ENCODE peak calls at places on chromosomes 2 and 18, in six cellular contexts. X is WTC11, L is coronary artery, N is AG09319, B is endodermal cell, K is omental fat pad. T is an unnamed sample.

GRCh38 chr2:128433911-128434550 is 115.4 kb upstream of the HS6ST1 start:
- DNase-seq in N (no peak), L (peak; percentile 38), K (no peak), B (peak; percentile 31), X (no peak), T (no peak)

GRCh38 chr18:61001138-61001537 is 332.1 kb upstream of the CDH20 start:
- DNase-seq in N (no peak), X (no peak), K (no peak), B (no peak), L (no peak), T (peak; percentile 62)

GRCh38 chr2:176297067-176297466 is 27.8 kb downstream of the MTX2 start:
- DNase-seq in B (no peak), L (no peak), K (no peak), X (no peak), N (no peak), T (no peak)

GRCh38 chr2:12318427-12319057 is 398.2 kb upstream of the TRIB2 start:
- DNase-seq in B (no peak), N (peak; percentile 5), L (no peak), K (no peak), X (no peak), T (no peak)

GRCh38 chr18:48229445-48230052 is 179.6 kb downstream of the ZBTB7C start:
- DNase-seq in L (no peak), B (peak; percentile 67), X (peak; percentile 28), K (no peak), N (no peak), T (peak; percentile 62)

GRCh38 chr2:127293758-127294562 is at the start of gene ERCC3:
- DNase-seq in B (peak; percentile 95), N (peak; percentile 22), K (peak; percentile 73), L (peak; percentile 84), X (peak; percentile 81), T (peak; percentile 99)

GRCh38 chr2:7191927-7192326 is 274.7 kb downstream of the RNF144A start:
- DNase-seq in N (peak; percentile 12), X (no peak), K (no peak), L (no peak), B (no peak), T (no peak)

GRCh38 chr2:67400560-67401464 is 3.7 kb downstream of the ETAA1 start:
- DNase-seq in K (no peak), L (no peak), B (no peak), N (no peak), X (no peak), T (peak; percentile 25)

GRCh38 chr18:8424481-8424880 is 184.8 kb upstream of the RAB12 start:
- DNase-seq in L (no peak), N (no peak), B (peak; percentile 76), X (no peak), K (no peak), T (no peak)

GRCh38 chr2:206463685-206464084 is 20.4 kb downstream of the ADAM23 start:
- DNase-seq in N (no peak), X (no peak), B (no peak), K (no peak), L (no peak), T (no peak)

GRCh38 chr2:98615481-98615880 is 7.1 kb downstream of the UNC50 start:
- DNase-seq in L (no peak), K (no peak), X (peak; percentile 15), N (no peak), B (peak; percentile 67), T (no peak)

GRCh38 chr2:149732001-149732685 is 144.6 kb upstream of the MMADHC start:
- DNase-seq in B (no peak), N (no peak), L (no peak), X (no peak), K (no peak), T (peak; percentile 62)

GRCh38 chr18:41226186-41226585 is 728.8 kb upstream of the PIK3C3 start:
- DNase-seq in L (no peak), B (no peak), K (no peak), N (no peak), X (no peak), T (no peak)

GRCh38 chr2:197499594-197500502 is at the start of the genes HSPD1 and HSPE1:
- DNase-seq in L (peak; percentile 99), B (peak; percentile 99), X (peak; percentile 96), K (peak; percentile 96), N (peak; percentile 98), T (peak; percentile 98)

GRCh38 chr2:152486048-152486736 is 151.2 kb downstream of the FMNL2 start:
- DNase-seq in L (no peak), B (no peak), X (no peak), N (no peak), K (no peak), T (no peak)

GRCh38 chr2:39007875-39008504 is 112.9 kb downstream of the SOS1 start:
- DNase-seq in N (no peak), B (peak; percentile 55), L (no peak), X (no peak), K (no peak), T (no peak)
- TF ChIP-seq CTCF in N (no peak), B (peak; percentile 31), L (no peak), X (no peak), K (no peak), T (no peak)

DNA sequence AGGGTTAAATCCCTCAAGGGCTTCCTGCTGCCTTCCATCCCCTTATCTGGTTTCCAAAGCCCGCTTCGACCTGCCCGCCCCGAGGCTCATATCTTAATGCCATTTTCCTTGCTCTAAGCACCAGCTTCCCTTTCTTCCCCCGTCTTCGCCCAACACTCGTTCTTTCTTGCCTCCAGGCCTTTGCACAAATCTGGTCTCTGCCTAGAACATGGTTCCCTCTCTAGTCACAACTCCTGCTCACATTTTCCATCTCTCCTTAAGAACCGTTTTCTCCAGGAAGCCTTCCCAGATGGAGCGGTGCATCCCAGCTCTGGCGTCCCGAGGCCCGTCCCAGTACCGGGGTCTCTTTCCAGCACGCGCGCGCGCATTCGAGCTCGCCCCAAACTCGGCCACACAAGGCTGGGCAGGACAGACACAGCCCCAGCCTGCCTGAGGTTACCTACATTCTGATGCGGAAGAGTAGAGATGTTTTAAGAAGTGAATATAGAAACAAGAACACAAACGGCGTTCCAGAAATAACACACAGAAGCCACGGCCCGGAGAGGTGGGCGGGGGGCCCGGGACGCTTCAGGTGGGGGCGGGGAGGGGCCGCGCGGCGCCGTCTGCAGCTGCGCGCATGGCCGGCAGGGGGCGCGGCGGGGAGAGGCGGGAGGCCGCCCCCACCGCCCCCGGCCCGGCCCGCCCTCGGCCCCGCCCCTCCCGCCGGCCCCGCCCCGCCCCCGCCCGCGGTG is at the start of gene DGKD:
- DNase-seq in X (peak; percentile 65), L (no peak), N (peak; percentile 2), K (no peak), B (peak; percentile 86), T (peak; percentile 99)
- TF ChIP-seq CTCF in X (no peak), L (peak; percentile 53), N (peak; percentile 21), K (no peak), B (peak; percentile 53), T (no peak)

GRCh38 chr18:34225218-34225553 is 473 bp upstream of the NOL4 start:
- DNase-seq in X (no peak), K (no peak), L (no peak), N (no peak), B (no peak), T (no peak)
- TF ChIP-seq CTCF in X (no peak), K (no peak), L (peak; percentile 12), N (no peak), B (no peak), T (no peak)

GRCh38 chr2:210461401-210461800 is 15.2 kb downstream of the LANCL1 start:
- DNase-seq in L (no peak), X (no peak), N (no peak), K (no peak), B (no peak), T (no peak)

GRCh38 chr2:210460863-210461227 is 15.7 kb downstream of the LANCL1 start:
- DNase-seq in X (no peak), L (no peak), N (no peak), B (no peak), K (no peak), T (no peak)

GRCh38 chr2:210459407-210459806 is 17.2 kb downstream of the LANCL1 start:
- DNase-seq in L (no peak), B (no peak), X (no peak), K (no peak), N (no peak), T (no peak)

GRCh38 chr2:210458395-210458794 is 18.2 kb downstream of the LANCL1 start:
- DNase-seq in B (no peak), N (no peak), K (no peak), X (no peak), L (no peak), T (no peak)

DNA sequence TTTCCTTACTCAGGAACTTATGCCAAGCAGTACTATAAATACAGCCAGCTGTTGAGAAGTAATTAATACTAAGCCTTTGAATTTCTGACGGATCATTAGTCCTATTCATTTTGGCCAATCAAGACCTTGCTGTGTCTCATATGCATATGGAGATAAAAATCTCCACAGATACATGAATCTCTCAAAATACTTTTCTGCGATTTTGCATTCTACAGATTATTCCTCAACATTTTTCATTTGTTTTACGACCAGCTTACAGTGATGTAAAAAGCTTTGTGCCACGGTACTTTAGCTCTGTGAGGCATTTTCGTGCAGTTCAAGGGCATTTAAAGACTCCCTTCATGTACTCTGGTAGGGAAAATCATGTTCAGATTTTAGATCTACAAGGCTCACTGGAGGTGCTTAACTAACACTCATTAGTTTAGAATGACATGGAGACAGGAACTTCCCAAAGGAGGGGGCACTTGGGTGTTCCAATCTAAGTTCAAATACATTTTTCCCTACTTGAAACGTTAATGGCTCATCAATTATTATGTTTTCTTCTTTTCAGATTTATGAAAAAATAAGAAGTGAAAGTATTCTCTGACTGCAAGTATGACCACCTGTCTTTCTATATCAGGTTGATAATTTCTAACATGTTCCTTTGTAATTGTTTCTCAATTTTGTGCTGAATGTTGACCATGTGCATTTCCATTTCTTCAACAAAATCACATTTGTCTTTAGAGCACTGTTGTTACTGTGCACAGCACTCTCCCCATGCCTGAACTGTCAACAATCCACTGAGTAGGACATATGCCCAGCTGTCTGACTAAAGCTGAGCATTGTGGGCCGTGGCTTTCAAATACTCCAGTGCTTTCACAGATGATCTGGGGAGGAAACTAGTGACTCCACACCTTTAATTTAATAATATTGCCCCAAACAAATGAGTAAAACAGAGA is 16.4 kb downstream of the LANCL1 start:
- DNase-seq in K (no peak), L (no peak), X (no peak), N (no peak), B (no peak), T (no peak)
- TF ChIP-seq CTCF in K (no peak), L (no peak), X (no peak), N (no peak), B (no peak), T (no peak)

DNA sequence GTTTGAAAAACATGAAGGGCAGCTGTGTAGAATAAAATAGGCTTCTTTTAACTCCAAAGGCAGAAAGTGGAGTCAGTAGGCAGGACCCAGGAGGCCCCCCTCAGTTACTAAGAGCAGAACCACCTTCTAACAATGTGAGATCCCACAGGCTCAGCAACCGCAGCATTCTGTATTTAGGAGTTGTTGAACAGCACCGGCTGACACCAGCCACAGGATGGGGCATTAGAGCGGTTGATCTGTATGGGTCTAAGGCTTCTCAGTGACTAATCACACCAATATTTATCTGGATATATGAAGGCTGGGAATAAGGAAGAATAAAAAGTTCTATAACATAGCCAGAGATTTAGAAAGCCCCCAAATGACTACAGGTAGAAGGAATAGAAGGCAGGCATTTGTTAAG is 51.7 kb downstream of the MYO5B start:
- DNase-seq in L (no peak), B (peak; percentile 55), K (no peak), N (no peak), X (no peak), T (no peak)
- TF ChIP-seq CTCF in L (no peak), B (peak; percentile 50), K (no peak), N (no peak), X (no peak), T (no peak)